ENCODE peak calls at places on chromosomes 1 and 21, in six cellular contexts. M, B, J, I, X and L are unnamed samples. For H3K36me3, the result is how much of the 10 kb centered on the place peaks cover.

GRCh38 chr1:143619851-143620250 is 351.9 kb downstream of the FAM72C start:
- DNase-seq in I (no peak), J (no peak), B (no peak), X (no peak), M (no peak), L (no peak)

GRCh38 chr21:36155603-36156338 is 853 bp upstream of the DOP1B start:
- DNase-seq in B (no peak), I (peak), M (no peak), X (peak), J (peak), L (no peak)

GRCh38 chr1:1212780-1213152 is 1.2 kb downstream of the TNFRSF4 start:
- DNase-seq in I (no peak), J (peak), B (no peak), M (no peak), X (peak), L (no peak)

GRCh38 chr1:22131875-22132486 is 10.9 kb downstream of the WNT4 start:
- DNase-seq in B (peak), M (no peak), J (no peak), X (peak), I (no peak), L (peak)

GRCh38 chr1:58968360-58968952 is 184.6 kb upstream of the JUN start:
- DNase-seq in M (no peak), X (peak), B (peak), I (no peak), J (peak), L (peak)

GRCh38 chr21:32520885-32521735 is 64.2 kb downstream of the TCP10L start:
- DNase-seq in X (peak), M (peak), I (no peak), B (no peak), J (peak), L (peak)

GRCh38 chr1:231554969-231555368 is 26.5 kb downstream of the TSNAX start:
- DNase-seq in J (no peak), M (no peak), X (no peak), I (no peak), B (no peak), L (no peak)

GRCh38 chr1:211606914-211607751 is 28.2 kb upstream of the SLC30A1 start:
- DNase-seq in X (no peak), M (no peak), B (no peak), I (peak), J (peak), L (no peak)

GRCh38 chr1:18743233-18743632 is 112.6 kb downstream of the PAX7 start:
- DNase-seq in J (no peak), I (no peak), M (no peak), B (no peak), X (no peak), L (no peak)

GRCh38 chr1:21814981-21815583 is 3.0 kb downstream of the LDLRAD2 start:
- DNase-seq in M (no peak), J (no peak), I (no peak), B (no peak), X (no peak), L (no peak)

GRCh38 chr1:110915804-110916203 is 42.9 kb downstream of the CD53 start:
- DNase-seq in M (no peak), X (no peak), J (no peak), B (no peak), I (no peak), L (no peak)
- H3K4me3 ChIP-seq in M (no peak), X (no peak), J (no peak), B (no peak), I (no peak), L (no peak)

GRCh38 chr21:43758811-43759210 is 17.3 kb downstream of the CSTB start:
- DNase-seq in I (no peak), M (no peak), J (no peak), X (no peak), B (no peak), L (no peak)
- H3K36me3 ChIP-seq in I (half or more), M (half or more), J (half or more), X (under half), B (under half), L (half or more)

GRCh38 chr1:11643782-11644181 is 10.4 kb downstream of the FBXO2 start:
- DNase-seq in B (no peak), I (no peak), J (no peak), X (no peak), M (no peak), L (no peak)
- H3K4me3 ChIP-seq in B (no peak), I (no peak), J (no peak), X (no peak), M (no peak), L (no peak)

GRCh38 chr1:173852105-173852504 is 15.7 kb downstream of the GAS5 start:
- DNase-seq in J (no peak), X (no peak), I (no peak), M (no peak), B (no peak), L (no peak)

GRCh38 chr1:173856903-173857302 is 10.9 kb downstream of the GAS5 start:
- DNase-seq in B (no peak), J (no peak), M (peak), X (no peak), I (no peak), L (no peak)

GRCh38 chr1:173857363-173857917 is 10.3 kb downstream of the GAS5 start:
- DNase-seq in B (no peak), X (no peak), I (no peak), M (peak), J (no peak), L (no peak)

GRCh38 chr1:173856014-173856413 is 11.8 kb downstream of the GAS5 start:
- DNase-seq in M (no peak), J (no peak), B (no peak), X (no peak), I (no peak), L (no peak)

DNA sequence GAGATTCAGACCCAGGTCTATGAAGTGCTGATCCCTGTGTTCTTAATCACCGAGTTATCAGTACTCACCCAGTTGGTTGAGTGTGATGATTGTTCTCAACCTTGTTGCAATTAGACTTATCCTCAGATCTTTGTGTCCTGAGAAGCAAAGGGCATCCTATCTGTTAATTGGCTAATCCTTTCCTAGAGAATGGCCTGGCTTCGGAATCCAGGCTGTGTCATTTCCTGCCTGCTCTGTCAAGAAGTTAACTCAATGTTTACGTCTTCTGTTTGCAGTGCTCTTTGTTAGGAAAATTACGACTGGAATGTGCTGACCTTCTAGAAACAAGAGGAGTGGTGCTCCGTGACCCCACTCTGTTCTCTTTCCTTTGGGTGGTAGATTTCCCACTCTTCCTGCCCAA is 14.7 kb downstream of the GAS5 start:
- DNase-seq in B (no peak), X (no peak), I (no peak), M (peak), J (no peak), L (peak)
- H3K36me3 ChIP-seq in B (under half), X (under half), I (half or more), M (under half), J (half or more), L (under half)

DNA sequence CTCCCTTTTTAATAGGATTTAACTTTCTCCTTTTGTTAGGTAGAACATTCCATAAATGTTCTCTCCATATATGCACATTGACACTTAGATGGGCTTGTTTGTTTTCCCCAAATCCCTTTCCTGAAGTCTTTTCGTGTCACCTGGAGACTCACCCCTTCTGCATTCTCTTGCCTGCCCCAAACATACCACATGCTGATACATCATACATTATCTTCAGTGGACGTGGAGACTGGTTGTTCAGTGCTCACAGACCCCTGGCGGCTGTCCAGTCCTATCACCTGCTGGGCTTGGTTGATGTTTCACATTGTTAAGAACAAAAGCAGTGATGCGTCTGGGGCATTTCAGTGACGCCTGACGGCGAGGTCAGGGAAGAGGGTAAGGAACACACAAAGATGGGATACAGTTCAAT is 22.2 kb downstream of the FMOD start:
- DNase-seq in J (no peak), X (no peak), M (peak), B (peak), I (no peak), L (no peak)
- H3K4me3 ChIP-seq in J (no peak), X (no peak), M (no peak), B (no peak), I (no peak), L (no peak)

GRCh38 chr1:35603468-35603867 is 30.4 kb downstream of the TFAP2E start:
- DNase-seq in J (no peak), X (no peak), M (no peak), I (no peak), B (no peak), L (no peak)
- H3K36me3 ChIP-seq in J (half or more), X (under half), M (under half), I (half or more), B (under half), L (half or more)

GRCh38 chr1:200215350-200215749 is 187.8 kb downstream of the NR5A2 start:
- DNase-seq in I (no peak), M (no peak), B (no peak), X (no peak), J (no peak), L (no peak)
- H3K4me3 ChIP-seq in I (no peak), M (no peak), B (no peak), X (no peak), J (no peak), L (no peak)

GRCh38 chr1:111441573-111442192 is 7.4 kb downstream of the WDR77 start:
- DNase-seq in B (peak), M (no peak), J (no peak), X (no peak), I (no peak), L (no peak)

GRCh38 chr1:111439461-111440351 is 9.3 kb downstream of the WDR77 start:
- DNase-seq in J (no peak), B (no peak), X (no peak), M (no peak), I (no peak), L (no peak)

GRCh38 chr1:111446967-111447892 is 1.8 kb downstream of the WDR77 start:
- DNase-seq in M (no peak), J (no peak), B (no peak), X (no peak), I (no peak), L (no peak)

GRCh38 chr1:111442457-111442856 is 6.6 kb downstream of the WDR77 start:
- DNase-seq in J (no peak), M (no peak), B (no peak), I (no peak), X (no peak), L (no peak)

DNA sequence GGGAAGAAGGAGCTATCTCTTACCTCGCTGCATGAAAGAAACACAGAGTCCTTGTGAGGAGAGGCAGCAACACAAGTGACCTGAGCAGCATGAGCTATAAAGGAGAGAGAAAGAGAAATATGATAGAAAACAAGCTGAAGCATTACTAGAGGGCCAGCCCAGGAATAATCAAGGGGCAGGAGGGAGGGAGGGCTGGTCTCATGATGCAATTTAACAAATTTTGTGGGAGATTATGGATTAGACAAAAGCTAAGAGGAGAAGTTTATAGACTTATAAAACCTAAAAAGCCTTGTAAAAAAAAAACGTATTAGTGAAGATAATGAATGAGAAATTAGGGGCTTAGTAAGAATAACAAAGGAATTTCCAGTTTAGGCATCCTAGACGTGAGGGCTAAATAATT is 5.0 kb downstream of the WDR77 start:
- DNase-seq in M (no peak), B (no peak), I (no peak), J (no peak), X (no peak), L (no peak)
- H3K36me3 ChIP-seq in M (half or more), B (under half), I (half or more), J (half or more), X (under half), L (half or more)

DNA sequence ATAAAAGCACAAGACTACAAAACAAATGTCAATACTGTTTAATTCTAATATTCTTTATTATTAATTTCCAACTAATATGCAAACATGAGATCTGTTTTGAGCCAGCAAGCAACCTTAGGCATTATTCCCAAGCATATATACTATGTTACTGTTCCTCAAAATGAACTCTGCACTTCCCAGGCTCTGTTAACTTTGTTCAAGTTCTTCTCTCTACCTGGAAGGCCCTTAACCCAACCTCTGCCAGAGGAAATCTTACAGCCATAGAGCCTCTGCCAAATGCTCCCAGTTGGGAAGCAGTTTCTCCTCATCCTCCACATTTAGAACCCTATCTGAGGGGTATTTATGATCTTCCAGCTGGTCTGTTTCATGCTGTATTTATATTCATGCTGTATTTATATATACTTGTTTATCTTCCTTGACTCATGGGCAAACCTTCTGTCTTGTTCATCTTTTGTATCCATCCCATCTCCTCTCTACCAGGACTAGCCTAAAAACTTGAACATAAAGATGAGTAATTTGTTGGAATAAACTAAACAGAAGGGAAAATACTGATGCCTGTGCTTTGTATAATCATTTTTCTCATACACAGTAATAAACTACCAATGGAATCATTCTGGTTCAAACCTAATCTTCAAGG is 5.3 kb downstream of the IVNS1ABP start:
- DNase-seq in X (no peak), J (no peak), I (no peak), B (no peak), M (no peak), L (no peak)
- H3K4me3 ChIP-seq in X (no peak), J (no peak), I (no peak), B (no peak), M (no peak), L (no peak)

DNA sequence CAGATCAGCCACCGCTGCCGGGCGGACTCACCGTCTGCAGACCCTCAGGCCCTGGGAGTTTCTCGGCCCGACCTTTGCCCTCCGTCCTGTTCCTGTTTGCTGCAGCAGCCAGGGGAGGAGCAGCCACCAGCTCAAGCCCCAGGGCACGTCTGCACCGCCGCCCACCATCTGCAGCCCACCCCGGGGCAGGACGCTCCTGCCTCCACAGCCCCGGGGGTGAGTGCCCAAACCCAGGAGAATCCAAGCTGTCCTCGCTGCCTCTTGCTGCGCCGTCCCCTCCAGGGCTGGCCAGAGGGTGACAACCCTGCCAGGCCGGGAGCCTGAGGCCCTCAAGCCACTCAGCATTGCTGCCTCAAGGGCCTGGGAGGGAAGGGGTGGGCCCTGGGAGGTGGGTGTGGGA is 1.2 kb upstream of the SLC25A34 start:
- DNase-seq in I (no peak), B (no peak), X (no peak), M (no peak), J (no peak), L (no peak)
- H3K36me3 ChIP-seq in I (half or more), B (under half), X (under half), M (under half), J (half or more), L (under half)